ENCODE peak calls at places on chromosomes 6 and 20, in seven cellular contexts. X is small intestine, H is mammary epithelial cell, A is right lobe of liver, L is colonic mucosa, I is lung, F is heart right ventricle. K is an unnamed sample.

GRCh38 chr6:134984821-134985220 is 34.9 kb upstream of the ALDH8A1 start:
- DNase-seq in X (no peak), L (no peak), F (no peak), A (no peak), H (peak; percentile 17), I (no peak), K (no peak)

GRCh38 chr6:140623498-140623897 is 1249.0 kb upstream of the CITED2 start:
- DNase-seq in L (no peak), A (no peak), X (no peak), I (no peak), H (peak; percentile 71), F (no peak), K (peak; percentile 50)

GRCh38 chr6:27553123-27553904 is 80.4 kb upstream of the ZNF184 start:
- DNase-seq in F (no peak), A (no peak), L (no peak), X (no peak), H (peak; percentile 80), I (no peak), K (peak; percentile 82)

GRCh38 chr20:49674383-49675352 is 39.0 kb downstream of the B4GALT5 start:
- DNase-seq in L (peak; percentile 72), X (peak; percentile 98), F (no peak), I (no peak), A (no peak), H (peak; percentile 63), K (no peak)

GRCh38 chr20:25025986-25026605 is 31.8 kb downstream of the ACSS1 start:
- DNase-seq in I (no peak), X (no peak), A (no peak), F (no peak), L (no peak), H (no peak), K (no peak)

GRCh38 chr6:160111812-160112211 is 9.8 kb upstream of the SLC22A1 start:
- DNase-seq in X (no peak), H (no peak), A (no peak), I (no peak), L (no peak), F (no peak), K (no peak)

GRCh38 chr6:84016029-84016428 is 17.5 kb upstream of the MRAP2 start:
- DNase-seq in H (no peak), F (no peak), X (no peak), A (no peak), I (no peak), L (no peak), K (no peak)

GRCh38 chr6:170020041-170020583 is 268.7 kb downstream of the ERMARD start:
- DNase-seq in F (no peak), X (no peak), A (no peak), L (no peak), H (no peak), I (no peak), K (no peak)

GRCh38 chr6:47135772-47136171 is 93.6 kb upstream of the ADGRF1 start:
- DNase-seq in X (peak; percentile 81), F (no peak), L (no peak), I (no peak), H (peak; percentile 95), A (no peak), K (peak; percentile 76)

GRCh38 chr20:15811951-15812350 is 761.3 kb downstream of the KIF16B start:
- DNase-seq in F (no peak), X (no peak), I (no peak), H (no peak), L (no peak), A (no peak), K (no peak)

GRCh38 chr6:147508871-147509608 is 550 bp downstream of the SAMD5 start:
- DNase-seq in A (peak; percentile 58), H (no peak), X (no peak), L (peak; percentile 30), I (no peak), F (peak; percentile 23), K (no peak)

GRCh38 chr20:3068986-3069900 is 2.2 kb upstream of the OXT start:
- DNase-seq in X (peak; percentile 68), L (no peak), F (no peak), A (peak; percentile 88), I (no peak), H (no peak), K (peak; percentile 11)

GRCh38 chr6:2448826-2449571 is 203.6 kb upstream of the GMDS start:
- DNase-seq in X (peak; percentile 74), L (peak; percentile 61), F (no peak), A (no peak), I (no peak), H (peak; percentile 64), K (peak; percentile 63)

GRCh38 chr20:881051-881820 is 34.9 kb downstream of the ANGPT4 start:
- DNase-seq in I (no peak), X (no peak), H (peak; percentile 83), F (no peak), L (no peak), A (no peak), K (peak; percentile 33)

GRCh38 chr6:142187209-142187608 is 40.1 kb downstream of the VTA1 start:
- DNase-seq in F (peak; percentile 39), I (no peak), X (peak; percentile 9), A (no peak), L (no peak), H (no peak), K (peak; percentile 72)

GRCh38 chr20:55632592-55632991 is 372.7 kb downstream of the CBLN4 start:
- DNase-seq in I (no peak), A (no peak), H (no peak), L (no peak), F (no peak), X (no peak), K (no peak)

GRCh38 chr20:3101737-3102574 is 17.4 kb upstream of the AVP start:
- DNase-seq in F (no peak), I (no peak), H (no peak), A (no peak), X (no peak), L (no peak), K (no peak)

GRCh38 chr20:37879003-37879599 is 23.8 kb upstream of the VSTM2L start:
- DNase-seq in I (no peak), X (no peak), A (no peak), L (no peak), H (no peak), F (no peak), K (no peak)

GRCh38 chr20:11844691-11845090 is 73.0 kb upstream of the BTBD3 start:
- DNase-seq in F (no peak), A (no peak), L (no peak), H (no peak), X (no peak), I (no peak), K (no peak)

GRCh38 chr20:61692476-61692875 is 373.2 kb downstream of the TAF4 start:
- DNase-seq in I (no peak), F (no peak), X (no peak), H (no peak), A (no peak), L (no peak), K (no peak)

GRCh38 chr20:18287546-18287914 is 797 bp upstream of the ZNF133 start:
- DNase-seq in F (no peak), I (no peak), H (no peak), A (peak; percentile 60), X (no peak), L (no peak), K (no peak)

GRCh38 chr6:149043476-149044130 is 273.9 kb upstream of the TAB2 start:
- DNase-seq in F (no peak), A (no peak), H (no peak), I (no peak), X (no peak), L (no peak), K (peak; percentile 22)

GRCh38 chr6:94238868-94239267 is 819.5 kb upstream of the EPHA7 start:
- DNase-seq in X (no peak), H (no peak), L (no peak), I (no peak), F (no peak), A (no peak), K (no peak)

GRCh38 chr6:150567360-150567759 is 32.3 kb upstream of the PLEKHG1 start:
- DNase-seq in I (no peak), H (no peak), F (no peak), L (peak; percentile 37), A (no peak), X (peak; percentile 7), K (no peak)

GRCh38 chr20:18983796-18984195 is 170.2 kb downstream of the SCP2D1 start:
- DNase-seq in A (no peak), F (no peak), X (no peak), I (no peak), L (no peak), H (no peak), K (no peak)

GRCh38 chr6:90351696-90352095 is 55.1 kb upstream of the BACH2 start:
- DNase-seq in A (no peak), F (no peak), L (no peak), X (no peak), H (no peak), I (no peak), K (no peak)

GRCh38 chr6:48977573-48977972 is 485.5 kb downstream of the MMUT start:
- DNase-seq in L (no peak), F (no peak), A (no peak), H (no peak), I (no peak), X (no peak), K (no peak)

GRCh38 chr6:99521557-99522286 is 6.5 kb upstream of the USP45 start:
- DNase-seq in L (peak; percentile 21), X (no peak), I (peak; percentile 35), A (no peak), H (peak; percentile 12), F (peak; percentile 15), K (peak; percentile 59)

GRCh38 chr20:16661738-16662137 is 68.1 kb upstream of the SNRPB2 start:
- DNase-seq in I (no peak), A (no peak), H (no peak), F (no peak), X (no peak), L (no peak), K (no peak)

GRCh38 chr6:24683297-24684296 is 16.7 kb downstream of the ACOT13 start:
- DNase-seq in I (no peak), L (no peak), F (no peak), H (no peak), X (no peak), A (no peak), K (no peak)
- H3K27ac ChIP-seq in I (no peak overlapping the region), L (no peak overlapping the region), F (no peak overlapping the region), H (no peak overlapping the region), X (no peak overlapping the region), A (no peak overlapping the region), K (no peak overlapping the region)

GRCh38 chr6:6332240-6332639 is 11.8 kb upstream of the F13A1 start:
- DNase-seq in F (no peak), L (no peak), H (no peak), A (no peak), X (no peak), I (no peak), K (no peak)
- H3K27ac ChIP-seq in F (peak overlapping the region; percentile 65), L (no peak overlapping the region), H (no peak overlapping the region), A (no peak overlapping the region), X (no peak overlapping the region), I (no peak overlapping the region), K (no peak overlapping the region)

GRCh38 chr20:32968833-32969241 is 35.4 kb downstream of the SUN5 start:
- DNase-seq in A (no peak), L (peak; percentile 10), I (no peak), X (no peak), H (no peak), F (no peak), K (no peak)
- H3K27ac ChIP-seq in A (no peak overlapping the region), L (no peak overlapping the region), I (no peak overlapping the region), X (peak overlapping the region; percentile 12), H (no peak overlapping the region), F (no peak overlapping the region), K (no peak overlapping the region)

GRCh38 chr6:34680802-34681515 is 15.6 kb downstream of the ILRUN start:
- DNase-seq in I (no peak), A (no peak), F (no peak), H (peak; percentile 67), X (peak; percentile 50), L (no peak), K (no peak)
- H3K27ac ChIP-seq in I (no peak overlapping the region), A (peak overlapping the region; percentile 60), F (no peak overlapping the region), H (no peak overlapping the region), X (peak overlapping the region; percentile 64), L (no peak overlapping the region), K (no peak overlapping the region)

GRCh38 chr20:58655328-58656094 is 4.4 kb downstream of the STX16 start:
- DNase-seq in X (no peak), H (no peak), L (no peak), F (no peak), A (no peak), I (no peak), K (no peak)
- H3K27ac ChIP-seq in X (no peak overlapping the region), H (no peak overlapping the region), L (no peak overlapping the region), F (no peak overlapping the region), A (no peak overlapping the region), I (no peak overlapping the region), K (no peak overlapping the region)

K was measured in brain microvascular endothelial cell.